ENCODE peak calls at places on chromosomes 11 and 22, in four cellular contexts. E is MCF 10A, S is frontal cortex, Z is dermis microvascular lymphatic vessel endothelial cell. D is an unnamed sample.

GRCh38 chr11:8268530-8269461 is 5.1 kb upstream of the LMO1 start:
- DNase-seq in E (no peak), Z (no peak), S (no peak), D (no peak)

GRCh38 chr11:124817036-124817435 is 16.8 kb upstream of the MSANTD2 start:
- DNase-seq in Z (no peak), E (no peak), S (no peak), D (no peak)

GRCh38 chr11:46336781-46337180 is 10.5 kb upstream of the DGKZ start:
- DNase-seq in E (peak), Z (no peak), S (no peak), D (no peak)

GRCh38 chr11:114794048-114794684 is 115.8 kb downstream of the NXPE2 start:
- DNase-seq in Z (no peak), E (no peak), S (no peak), D (no peak)

GRCh38 chr11:58923300-58923788 is 15.9 kb upstream of the GLYATL1 start:
- DNase-seq in S (no peak), Z (no peak), E (peak), D (peak)

GRCh38 chr11:6561288-6561687 is 42.1 kb downstream of the RRP8 start:
- DNase-seq in E (no peak), S (no peak), Z (no peak), D (no peak)

GRCh38 chr11:111978028-111978771 is 41.1 kb downstream of the DIXDC1 start:
- DNase-seq in Z (peak), S (peak), E (peak), D (peak)

GRCh38 chr22:41040483-41040882 is 51.9 kb upstream of the EP300 start:
- DNase-seq in E (no peak), S (no peak), Z (no peak), D (no peak)

GRCh38 chr11:123536690-123537437 is 106.8 kb downstream of the GRAMD1B start:
- DNase-seq in E (no peak), Z (no peak), S (no peak), D (no peak)

GRCh38 chr22:48894804-48895250 is 932.8 kb downstream of the BRD1 start:
- DNase-seq in Z (no peak), S (no peak), E (no peak), D (no peak)

GRCh38 chr22:35113341-35113740 is 47.4 kb downstream of the ISX start:
- DNase-seq in E (no peak), S (no peak), Z (no peak), D (no peak)

GRCh38 chr11:85947431-85948272 is 92.5 kb downstream of the CCDC83 start:
- DNase-seq in E (peak), Z (peak), S (peak), D (peak)

GRCh38 chr22:49936973-49937757 is 18.7 kb downstream of the CRELD2 start:
- DNase-seq in Z (peak), E (no peak), S (peak), D (peak)

GRCh38 chr22:24037851-24038765 is 27.0 kb downstream of the CABIN1 start:
- DNase-seq in E (no peak), S (no peak), Z (no peak), D (no peak)

GRCh38 chr11:132217856-132218255 is 847.4 kb downstream of the NTM start:
- DNase-seq in Z (no peak), S (no peak), E (no peak), D (no peak)

GRCh38 chr11:12410006-12410728 is 32.8 kb downstream of the PARVA start:
- DNase-seq in S (peak), E (peak), Z (peak), D (peak)

GRCh38 chr11:65307298-65308229 is 7.1 kb upstream of the CDC42EP2 start:
- DNase-seq in S (no peak), E (no peak), Z (no peak), D (no peak)